ENCODE peak calls at places on chromosomes 11 and 22, in five cellular contexts. O is neuronal stem cell, V is IMR-90, Q is mesendoderm, K is mesenchymal stem cell. E is an unnamed sample.

GRCh38 chr22:42881982-42882656 is 25.0 kb upstream of the ARFGAP3 start:
- DNase-seq in K (no peak), Q (peak), O (no peak), V (no peak), E (no peak)

GRCh38 chr22:39528681-39529486 is 3.7 kb downstream of the RPS19BP1 start:
- DNase-seq in O (peak), V (peak), K (peak), Q (peak), E (peak)

GRCh38 chr11:33802414-33802950 is 28.2 kb upstream of the FBXO3 start:
- DNase-seq in Q (peak), K (peak), O (peak), V (peak), E (peak)

GRCh38 chr22:42432020-42432596 is at the start of gene NFAM1:
- DNase-seq in Q (no peak), O (no peak), V (no peak), K (no peak), E (no peak)

GRCh38 chr11:69398529-69399492 is 82.7 kb upstream of the LINC01488 start:
- DNase-seq in K (peak), Q (peak), O (no peak), V (peak), E (no peak)

GRCh38 chr11:2737876-2738275 is 38.1 kb upstream of the KCNQ1OT1 start:
- DNase-seq in O (no peak), Q (no peak), K (no peak), V (no peak), E (no peak)

GRCh38 chr11:11949482-11949881 is 58.9 kb downstream of the DKK3 start:
- DNase-seq in O (no peak), K (no peak), V (peak), Q (no peak), E (no peak)

GRCh38 chr22:41001722-41002122 is 50.5 kb downstream of the RBX1 start:
- DNase-seq in Q (peak), V (peak), K (peak), O (no peak), E (no peak)

GRCh38 chr22:49704345-49705215 is 123.1 kb downstream of the BRD1 start:
- DNase-seq in V (no peak), K (no peak), O (no peak), Q (no peak), E (no peak)

GRCh38 chr22:46063861-46064235 is 86.5 kb upstream of the PPARA start:
- DNase-seq in K (no peak), Q (no peak), V (no peak), O (no peak), E (no peak)

GRCh38 chr11:109914809-109915653 is 178.2 kb upstream of the ZC3H12C start:
- DNase-seq in V (peak), K (peak), O (no peak), Q (no peak), E (no peak)

GRCh38 chr11:61333638-61334433 is 808 bp downstream of the TKFC start:
- DNase-seq in O (no peak), V (no peak), Q (no peak), K (no peak), E (no peak)
- H3K4ac ChIP-seq in O (peak), V (peak), Q (peak), K (peak), E (peak)

GRCh38 chr11:103111400-103111799 is 2.2 kb downstream of the DYNC2H1 start:
- DNase-seq in V (no peak), O (no peak), Q (no peak), K (no peak), E (no peak)
- H3K4me2 ChIP-seq in V (no peak), O (no peak), Q (no peak), K (no peak), E (no peak)

GRCh38 chr22:44331881-44332714 is 19.3 kb upstream of the SHISAL1 start:
- DNase-seq in Q (peak), V (peak), K (peak), O (no peak), E (no peak)
- H3K4ac ChIP-seq in Q (no peak), V (peak), K (no peak), O (no peak), E (no peak)

GRCh38 chr11:79331251-79331901 is 109.5 kb downstream of the TENM4 start:
- DNase-seq in K (no peak), Q (no peak), V (no peak), O (no peak), E (no peak)
- H3K4me2 ChIP-seq in K (no peak), Q (no peak), V (no peak), O (no peak), E (no peak)

E was measured in H9.